ENCODE peak calls at places on chromosomes 16 and 17, in eight cellular contexts. One of them, this sample, is unnamed. For H3K36me3, the result is how much of the 10 kb centered on the place peaks cover.

GRCh38 chr17:48577946-48578615 is at the start of gene HOXB4:
- DNase-seq in OCI-LY7: peak
- DNase-seq in testis: peak
- DNase-seq in upper lobe of right lung: no peak
- DNase-seq in Panc1: no peak
- DNase-seq in IMR-90: peak
- DNase-seq in neural progenitor cell: peak
- DNase-seq in H7: peak
- DNase-seq in this sample: no peak

GRCh38 chr16:79182618-79183017 is 417.9 kb downstream of the MAF start:
- DNase-seq in upper lobe of right lung: no peak
- DNase-seq in H7: no peak
- DNase-seq in OCI-LY7: no peak
- DNase-seq in testis: no peak
- DNase-seq in Panc1: no peak
- DNase-seq in neural progenitor cell: no peak
- DNase-seq in IMR-90: no peak
- DNase-seq in this sample: no peak

GRCh38 chr16:53558665-53559064 is 55.7 kb upstream of the AKTIP start:
- DNase-seq in Panc1: no peak
- DNase-seq in OCI-LY7: no peak
- DNase-seq in testis: no peak
- DNase-seq in upper lobe of right lung: no peak
- DNase-seq in IMR-90: no peak
- DNase-seq in H7: no peak
- DNase-seq in neural progenitor cell: no peak
- DNase-seq in this sample: no peak

GRCh38 chr16:24820522-24820921 is 25.2 kb upstream of the SLC5A11 start:
- DNase-seq in H7: no peak
- DNase-seq in upper lobe of right lung: no peak
- DNase-seq in neural progenitor cell: no peak
- DNase-seq in IMR-90: peak
- DNase-seq in OCI-LY7: no peak
- DNase-seq in testis: no peak
- DNase-seq in Panc1: no peak
- DNase-seq in this sample: peak

GRCh38 chr17:45073414-45074070 is 12.4 kb downstream of the NMT1 start:
- DNase-seq in neural progenitor cell: no peak
- DNase-seq in IMR-90: peak
- DNase-seq in upper lobe of right lung: no peak
- DNase-seq in H7: no peak
- DNase-seq in OCI-LY7: no peak
- DNase-seq in Panc1: no peak
- DNase-seq in testis: no peak
- DNase-seq in this sample: peak

GRCh38 chr17:41456206-41456605 is 11.0 kb downstream of the KRT32 start:
- DNase-seq in IMR-90: no peak
- DNase-seq in testis: no peak
- DNase-seq in H7: peak
- DNase-seq in OCI-LY7: no peak
- DNase-seq in upper lobe of right lung: no peak
- DNase-seq in Panc1: no peak
- DNase-seq in neural progenitor cell: peak
- DNase-seq in this sample: peak

GRCh38 chr16:31754998-31755615 is 118.5 kb upstream of the ZNF267 start:
- DNase-seq in OCI-LY7: no peak
- DNase-seq in neural progenitor cell: no peak
- DNase-seq in upper lobe of right lung: no peak
- DNase-seq in Panc1: no peak
- DNase-seq in IMR-90: no peak
- DNase-seq in H7: no peak
- DNase-seq in testis: no peak
- DNase-seq in this sample: no peak

GRCh38 chr16:61179571-61179970 is 856.7 kb downstream of the CDH8 start:
- DNase-seq in IMR-90: no peak
- DNase-seq in Panc1: no peak
- DNase-seq in OCI-LY7: no peak
- DNase-seq in H7: no peak
- DNase-seq in neural progenitor cell: no peak
- DNase-seq in testis: no peak
- DNase-seq in upper lobe of right lung: no peak
- DNase-seq in this sample: no peak

GRCh38 chr17:39576187-39576586 is 31.5 kb downstream of the NEUROD2 start:
- DNase-seq in OCI-LY7: peak
- DNase-seq in upper lobe of right lung: no peak
- DNase-seq in H7: peak
- DNase-seq in neural progenitor cell: peak
- DNase-seq in Panc1: no peak
- DNase-seq in IMR-90: no peak
- DNase-seq in testis: no peak
- DNase-seq in this sample: peak

GRCh38 chr17:38425744-38426143 is 2.5 kb upstream of the ARHGAP23 start:
- DNase-seq in IMR-90: no peak
- DNase-seq in testis: no peak
- DNase-seq in neural progenitor cell: no peak
- DNase-seq in upper lobe of right lung: no peak
- DNase-seq in Panc1: no peak
- DNase-seq in H7: peak
- DNase-seq in OCI-LY7: no peak
- DNase-seq in this sample: peak

GRCh38 chr17:50872710-50873424 is 6.7 kb upstream of the TOB1 start:
- DNase-seq in Panc1: no peak
- DNase-seq in upper lobe of right lung: no peak
- DNase-seq in neural progenitor cell: no peak
- DNase-seq in H7: no peak
- DNase-seq in OCI-LY7: no peak
- DNase-seq in IMR-90: peak
- DNase-seq in testis: no peak
- DNase-seq in this sample: peak

GRCh38 chr16:56470232-56470631 is 18.9 kb downstream of the OGFOD1 start:
- DNase-seq in H7: no peak
- DNase-seq in neural progenitor cell: no peak
- DNase-seq in testis: no peak
- DNase-seq in upper lobe of right lung: no peak
- DNase-seq in OCI-LY7: no peak
- DNase-seq in IMR-90: no peak
- DNase-seq in Panc1: no peak
- DNase-seq in this sample: no peak

GRCh38 chr16:76370344-76370743 is 93.1 kb downstream of the CNTNAP4 start:
- DNase-seq in OCI-LY7: no peak
- DNase-seq in IMR-90: no peak
- DNase-seq in H7: peak
- DNase-seq in Panc1: no peak
- DNase-seq in neural progenitor cell: peak
- DNase-seq in upper lobe of right lung: no peak
- DNase-seq in testis: no peak
- DNase-seq in this sample: no peak

GRCh38 chr17:14091367-14091766 is 22.1 kb downstream of the COX10 start:
- DNase-seq in OCI-LY7: no peak
- DNase-seq in H7: no peak
- DNase-seq in neural progenitor cell: no peak
- DNase-seq in IMR-90: peak
- DNase-seq in Panc1: no peak
- DNase-seq in testis: no peak
- DNase-seq in upper lobe of right lung: no peak
- DNase-seq in this sample: no peak

GRCh38 chr16:10992112-10992511 is 47.7 kb downstream of the CLEC16A start:
- DNase-seq in OCI-LY7: no peak
- DNase-seq in neural progenitor cell: no peak
- DNase-seq in H7: no peak
- DNase-seq in IMR-90: peak
- DNase-seq in testis: no peak
- DNase-seq in Panc1: no peak
- DNase-seq in upper lobe of right lung: no peak
- DNase-seq in this sample: no peak

GRCh38 chr17:4516740-4517139 is 18.1 kb downstream of the SPNS2 start:
- DNase-seq in H7: no peak
- DNase-seq in IMR-90: peak
- DNase-seq in testis: no peak
- DNase-seq in OCI-LY7: no peak
- DNase-seq in Panc1: no peak
- DNase-seq in upper lobe of right lung: no peak
- DNase-seq in neural progenitor cell: no peak
- DNase-seq in this sample: no peak

GRCh38 chr16:51146256-51146924 is 4.7 kb downstream of the SALL1 start:
- DNase-seq in IMR-90: peak
- DNase-seq in testis: no peak
- DNase-seq in H7: no peak
- DNase-seq in upper lobe of right lung: no peak
- DNase-seq in OCI-LY7: peak
- DNase-seq in neural progenitor cell: peak
- DNase-seq in Panc1: no peak
- DNase-seq in this sample: no peak

GRCh38 chr16:66603537-66604375 is 748 bp upstream of the CMTM3 start:
- DNase-seq in OCI-LY7: peak
- DNase-seq in neural progenitor cell: peak
- DNase-seq in H7: peak
- DNase-seq in testis: peak
- DNase-seq in IMR-90: peak
- DNase-seq in Panc1: no peak
- DNase-seq in upper lobe of right lung: peak
- DNase-seq in this sample: peak

GRCh38 chr16:82801361-82801760 is 174.6 kb downstream of the CDH13 start:
- DNase-seq in IMR-90: peak
- DNase-seq in OCI-LY7: no peak
- DNase-seq in neural progenitor cell: no peak
- DNase-seq in upper lobe of right lung: no peak
- DNase-seq in H7: no peak
- DNase-seq in Panc1: no peak
- DNase-seq in testis: no peak
- DNase-seq in this sample: no peak

DNA sequence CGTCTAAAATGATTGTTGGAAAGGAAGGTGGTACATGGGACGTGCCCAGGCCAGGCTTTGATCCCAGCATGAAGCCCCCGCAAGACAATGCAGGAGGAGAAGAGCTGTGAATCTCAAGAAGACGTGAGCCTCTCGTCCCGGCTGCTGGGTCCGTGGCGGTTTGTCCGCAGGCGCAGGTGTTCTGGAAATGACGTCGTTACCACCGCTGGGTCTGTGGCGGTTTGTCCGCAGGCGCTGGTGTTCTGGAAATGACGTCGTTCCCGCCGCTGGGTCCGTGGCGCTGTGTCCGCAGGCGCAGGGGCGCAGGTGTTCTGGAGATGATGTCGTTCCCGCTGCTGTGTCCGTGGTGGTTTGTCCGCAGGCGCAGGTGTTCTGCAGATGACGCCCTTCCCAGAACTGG is 14.1 kb downstream of the SPG7 start:
- DNase-seq in IMR-90: no peak
- DNase-seq in H7: peak
- DNase-seq in Panc1: no peak
- DNase-seq in testis: no peak
- DNase-seq in upper lobe of right lung: no peak
- DNase-seq in neural progenitor cell: no peak
- DNase-seq in OCI-LY7: no peak
- DNase-seq in this sample: peak
- H3K36me3 ChIP-seq in IMR-90: half or more
- H3K36me3 ChIP-seq in H7: under half
- H3K36me3 ChIP-seq in Panc1: under half
- H3K36me3 ChIP-seq in testis: under half
- H3K36me3 ChIP-seq in upper lobe of right lung: half or more
- H3K36me3 ChIP-seq in neural progenitor cell: under half
- H3K36me3 ChIP-seq in OCI-LY7: half or more
- H3K36me3 ChIP-seq in this sample: half or more

GRCh38 chr16:88895335-88895734 is 28.9 kb upstream of the PABPN1L start:
- DNase-seq in OCI-LY7: no peak
- DNase-seq in testis: no peak
- DNase-seq in neural progenitor cell: no peak
- DNase-seq in Panc1: no peak
- DNase-seq in H7: no peak
- DNase-seq in upper lobe of right lung: no peak
- DNase-seq in IMR-90: no peak
- DNase-seq in this sample: no peak
- H3K36me3 ChIP-seq in OCI-LY7: under half
- H3K36me3 ChIP-seq in testis: under half
- H3K36me3 ChIP-seq in neural progenitor cell: under half
- H3K36me3 ChIP-seq in Panc1: under half
- H3K36me3 ChIP-seq in H7: under half
- H3K36me3 ChIP-seq in upper lobe of right lung: under half
- H3K36me3 ChIP-seq in IMR-90: under half
- H3K36me3 ChIP-seq in this sample: under half

GRCh38 chr16:88716601-88717001 is 10.3 kb downstream of the CTU2 start:
- DNase-seq in OCI-LY7: no peak
- DNase-seq in testis: no peak
- DNase-seq in H7: no peak
- DNase-seq in upper lobe of right lung: no peak
- DNase-seq in IMR-90: no peak
- DNase-seq in neural progenitor cell: no peak
- DNase-seq in Panc1: no peak
- DNase-seq in this sample: no peak

GRCh38 chr16:88719933-88720296 is 13.6 kb downstream of the CTU2 start:
- DNase-seq in IMR-90: no peak
- DNase-seq in testis: no peak
- DNase-seq in OCI-LY7: no peak
- DNase-seq in upper lobe of right lung: no peak
- DNase-seq in H7: no peak
- DNase-seq in neural progenitor cell: no peak
- DNase-seq in Panc1: no peak
- DNase-seq in this sample: peak

GRCh38 chr16:88716201-88716600 is 9.9 kb downstream of the CTU2 start:
- DNase-seq in OCI-LY7: no peak
- DNase-seq in H7: no peak
- DNase-seq in upper lobe of right lung: no peak
- DNase-seq in IMR-90: no peak
- DNase-seq in Panc1: no peak
- DNase-seq in testis: no peak
- DNase-seq in neural progenitor cell: no peak
- DNase-seq in this sample: no peak

GRCh38 chr16:88719267-88719932 is 13.1 kb downstream of the CTU2 start:
- DNase-seq in testis: peak
- DNase-seq in upper lobe of right lung: no peak
- DNase-seq in OCI-LY7: no peak
- DNase-seq in IMR-90: no peak
- DNase-seq in Panc1: no peak
- DNase-seq in H7: no peak
- DNase-seq in neural progenitor cell: no peak
- DNase-seq in this sample: peak

DNA sequence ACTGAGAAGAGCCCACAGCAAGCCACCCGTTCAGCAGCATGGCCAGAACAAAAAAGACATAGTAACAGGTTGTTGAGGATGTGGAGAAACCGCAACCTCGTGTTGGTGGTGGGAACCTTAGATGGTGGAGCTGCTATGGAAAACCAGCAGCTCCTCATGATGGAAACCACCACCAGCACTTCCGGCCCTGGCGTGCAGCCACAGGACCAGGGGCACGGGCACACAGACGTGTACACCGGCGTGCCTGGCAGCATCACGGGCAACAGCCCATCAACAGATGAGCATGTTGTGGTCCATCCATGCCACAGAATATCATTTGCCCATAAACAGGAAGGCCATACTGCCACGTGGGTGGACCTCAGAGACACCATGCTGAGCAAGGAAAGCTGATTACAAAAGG is 11.9 kb downstream of the CTU2 start:
- DNase-seq in OCI-LY7: no peak
- DNase-seq in Panc1: no peak
- DNase-seq in upper lobe of right lung: no peak
- DNase-seq in testis: no peak
- DNase-seq in IMR-90: no peak
- DNase-seq in H7: no peak
- DNase-seq in neural progenitor cell: no peak
- DNase-seq in this sample: no peak
- H3K36me3 ChIP-seq in OCI-LY7: half or more
- H3K36me3 ChIP-seq in Panc1: under half
- H3K36me3 ChIP-seq in upper lobe of right lung: half or more
- H3K36me3 ChIP-seq in testis: under half
- H3K36me3 ChIP-seq in IMR-90: half or more
- H3K36me3 ChIP-seq in H7: under half
- H3K36me3 ChIP-seq in neural progenitor cell: under half
- H3K36me3 ChIP-seq in this sample: half or more

GRCh38 chr16:30652718-30653117 is 2.0 kb downstream of the PRR14 start:
- DNase-seq in neural progenitor cell: no peak
- DNase-seq in H7: peak
- DNase-seq in OCI-LY7: no peak
- DNase-seq in testis: no peak
- DNase-seq in upper lobe of right lung: no peak
- DNase-seq in IMR-90: no peak
- DNase-seq in Panc1: no peak
- DNase-seq in this sample: no peak
- H3K36me3 ChIP-seq in neural progenitor cell: under half
- H3K36me3 ChIP-seq in H7: under half
- H3K36me3 ChIP-seq in OCI-LY7: under half
- H3K36me3 ChIP-seq in testis: under half
- H3K36me3 ChIP-seq in upper lobe of right lung: under half
- H3K36me3 ChIP-seq in IMR-90: under half
- H3K36me3 ChIP-seq in Panc1: under half
- H3K36me3 ChIP-seq in this sample: under half

This sample was measured in osteoblast.